ENCODE peak calls at places on chromosomes 16 and 17, in five cellular contexts. One of them, this sample, is unnamed.

GRCh38 chr17:79527286-79527685 is 83.6 kb downstream of the RBFOX3 start:
- DNase-seq in stimulated activated naive CD8-positive, alpha-beta T cell treated with anti-CD3 and anti-CD28 coated beads, Interleukin-15, amount 100 ng/mL, for 72 hours: no peak
- DNase-seq in aorta: no peak
- DNase-seq in AG10803: no peak
- DNase-seq in stimulated activated CD8-positive, alpha-beta memory T cell treated with anti-CD3 and anti-CD28 coated beads, Interleukin-4, amount 100 ng/mL, for 1 hour: no peak
- DNase-seq in this sample: no peak

GRCh38 chr17:336110-337021 is 16.2 kb downstream of the RPH3AL start:
- DNase-seq in AG10803: no peak
- DNase-seq in aorta: peak
- DNase-seq in stimulated activated naive CD8-positive, alpha-beta T cell treated with anti-CD3 and anti-CD28 coated beads, Interleukin-15, amount 100 ng/mL, for 72 hours: no peak
- DNase-seq in stimulated activated CD8-positive, alpha-beta memory T cell treated with anti-CD3 and anti-CD28 coated beads, Interleukin-4, amount 100 ng/mL, for 1 hour: no peak
- DNase-seq in this sample: no peak

GRCh38 chr17:57255776-57256681 is at the start of gene MSI2:
- DNase-seq in stimulated activated naive CD8-positive, alpha-beta T cell treated with anti-CD3 and anti-CD28 coated beads, Interleukin-15, amount 100 ng/mL, for 72 hours: peak
- DNase-seq in aorta: peak
- DNase-seq in AG10803: peak
- DNase-seq in stimulated activated CD8-positive, alpha-beta memory T cell treated with anti-CD3 and anti-CD28 coated beads, Interleukin-4, amount 100 ng/mL, for 1 hour: peak
- DNase-seq in this sample: peak

GRCh38 chr17:63156986-63157385 is 191.0 kb downstream of the TANC2 start:
- DNase-seq in stimulated activated CD8-positive, alpha-beta memory T cell treated with anti-CD3 and anti-CD28 coated beads, Interleukin-4, amount 100 ng/mL, for 1 hour: no peak
- DNase-seq in stimulated activated naive CD8-positive, alpha-beta T cell treated with anti-CD3 and anti-CD28 coated beads, Interleukin-15, amount 100 ng/mL, for 72 hours: no peak
- DNase-seq in aorta: no peak
- DNase-seq in AG10803: no peak
- DNase-seq in this sample: no peak

GRCh38 chr16:48385272-48385953 is at the start of gene SIAH1:
- DNase-seq in stimulated activated naive CD8-positive, alpha-beta T cell treated with anti-CD3 and anti-CD28 coated beads, Interleukin-15, amount 100 ng/mL, for 72 hours: peak
- DNase-seq in stimulated activated CD8-positive, alpha-beta memory T cell treated with anti-CD3 and anti-CD28 coated beads, Interleukin-4, amount 100 ng/mL, for 1 hour: peak
- DNase-seq in aorta: peak
- DNase-seq in AG10803: peak
- DNase-seq in this sample: peak

GRCh38 chr17:3513305-3514035 is 37.7 kb downstream of the ASPA start:
- DNase-seq in stimulated activated naive CD8-positive, alpha-beta T cell treated with anti-CD3 and anti-CD28 coated beads, Interleukin-15, amount 100 ng/mL, for 72 hours: no peak
- DNase-seq in aorta: no peak
- DNase-seq in stimulated activated CD8-positive, alpha-beta memory T cell treated with anti-CD3 and anti-CD28 coated beads, Interleukin-4, amount 100 ng/mL, for 1 hour: no peak
- DNase-seq in AG10803: no peak
- DNase-seq in this sample: no peak

GRCh38 chr17:6427284-6427781 is 7.6 kb downstream of the AIPL1 start:
- DNase-seq in stimulated activated naive CD8-positive, alpha-beta T cell treated with anti-CD3 and anti-CD28 coated beads, Interleukin-15, amount 100 ng/mL, for 72 hours: peak
- DNase-seq in stimulated activated CD8-positive, alpha-beta memory T cell treated with anti-CD3 and anti-CD28 coated beads, Interleukin-4, amount 100 ng/mL, for 1 hour: no peak
- DNase-seq in AG10803: peak
- DNase-seq in aorta: no peak
- DNase-seq in this sample: peak

GRCh38 chr16:29663020-29663828 is at the start of gene SPN:
- DNase-seq in AG10803: no peak
- DNase-seq in stimulated activated CD8-positive, alpha-beta memory T cell treated with anti-CD3 and anti-CD28 coated beads, Interleukin-4, amount 100 ng/mL, for 1 hour: no peak
- DNase-seq in aorta: no peak
- DNase-seq in stimulated activated naive CD8-positive, alpha-beta T cell treated with anti-CD3 and anti-CD28 coated beads, Interleukin-15, amount 100 ng/mL, for 72 hours: peak
- DNase-seq in this sample: no peak

GRCh38 chr17:66636111-66636510 is 198.8 kb upstream of the CACNG5 start:
- DNase-seq in stimulated activated naive CD8-positive, alpha-beta T cell treated with anti-CD3 and anti-CD28 coated beads, Interleukin-15, amount 100 ng/mL, for 72 hours: no peak
- DNase-seq in stimulated activated CD8-positive, alpha-beta memory T cell treated with anti-CD3 and anti-CD28 coated beads, Interleukin-4, amount 100 ng/mL, for 1 hour: no peak
- DNase-seq in AG10803: peak
- DNase-seq in aorta: no peak
- DNase-seq in this sample: peak

GRCh38 chr16:963913-964695 is 6.7 kb downstream of the LMF1 start:
- DNase-seq in stimulated activated naive CD8-positive, alpha-beta T cell treated with anti-CD3 and anti-CD28 coated beads, Interleukin-15, amount 100 ng/mL, for 72 hours: no peak
- DNase-seq in aorta: no peak
- DNase-seq in AG10803: no peak
- DNase-seq in stimulated activated CD8-positive, alpha-beta memory T cell treated with anti-CD3 and anti-CD28 coated beads, Interleukin-4, amount 100 ng/mL, for 1 hour: no peak
- DNase-seq in this sample: no peak

GRCh38 chr17:55545765-55546164 is 34.5 kb upstream of the SMIM36 start:
- DNase-seq in AG10803: no peak
- DNase-seq in stimulated activated naive CD8-positive, alpha-beta T cell treated with anti-CD3 and anti-CD28 coated beads, Interleukin-15, amount 100 ng/mL, for 72 hours: no peak
- DNase-seq in aorta: no peak
- DNase-seq in stimulated activated CD8-positive, alpha-beta memory T cell treated with anti-CD3 and anti-CD28 coated beads, Interleukin-4, amount 100 ng/mL, for 1 hour: no peak
- DNase-seq in this sample: no peak

GRCh38 chr16:5020551-5020950 is 13.2 kb downstream of the NAGPA start:
- DNase-seq in AG10803: no peak
- DNase-seq in aorta: no peak
- DNase-seq in stimulated activated CD8-positive, alpha-beta memory T cell treated with anti-CD3 and anti-CD28 coated beads, Interleukin-4, amount 100 ng/mL, for 1 hour: no peak
- DNase-seq in stimulated activated naive CD8-positive, alpha-beta T cell treated with anti-CD3 and anti-CD28 coated beads, Interleukin-15, amount 100 ng/mL, for 72 hours: no peak
- DNase-seq in this sample: no peak

GRCh38 chr16:81723098-81723723 is 55.9 kb upstream of the PLCG2 start:
- DNase-seq in stimulated activated CD8-positive, alpha-beta memory T cell treated with anti-CD3 and anti-CD28 coated beads, Interleukin-4, amount 100 ng/mL, for 1 hour: no peak
- DNase-seq in aorta: no peak
- DNase-seq in stimulated activated naive CD8-positive, alpha-beta T cell treated with anti-CD3 and anti-CD28 coated beads, Interleukin-15, amount 100 ng/mL, for 72 hours: peak
- DNase-seq in AG10803: peak
- DNase-seq in this sample: peak

GRCh38 chr17:40312893-40313659 is 4.1 kb downstream of the RARA start:
- DNase-seq in AG10803: no peak
- DNase-seq in aorta: no peak
- DNase-seq in stimulated activated CD8-positive, alpha-beta memory T cell treated with anti-CD3 and anti-CD28 coated beads, Interleukin-4, amount 100 ng/mL, for 1 hour: no peak
- DNase-seq in stimulated activated naive CD8-positive, alpha-beta T cell treated with anti-CD3 and anti-CD28 coated beads, Interleukin-15, amount 100 ng/mL, for 72 hours: no peak
- DNase-seq in this sample: no peak

GRCh38 chr17:1643999-1644492 is 1.5 kb downstream of the SCARF1 start:
- DNase-seq in stimulated activated CD8-positive, alpha-beta memory T cell treated with anti-CD3 and anti-CD28 coated beads, Interleukin-4, amount 100 ng/mL, for 1 hour: no peak
- DNase-seq in AG10803: peak
- DNase-seq in stimulated activated naive CD8-positive, alpha-beta T cell treated with anti-CD3 and anti-CD28 coated beads, Interleukin-15, amount 100 ng/mL, for 72 hours: no peak
- DNase-seq in aorta: no peak
- DNase-seq in this sample: peak

GRCh38 chr17:69654981-69655581 is 240.6 kb downstream of the MAP2K6 start:
- DNase-seq in stimulated activated naive CD8-positive, alpha-beta T cell treated with anti-CD3 and anti-CD28 coated beads, Interleukin-15, amount 100 ng/mL, for 72 hours: no peak
- DNase-seq in aorta: no peak
- DNase-seq in stimulated activated CD8-positive, alpha-beta memory T cell treated with anti-CD3 and anti-CD28 coated beads, Interleukin-4, amount 100 ng/mL, for 1 hour: no peak
- DNase-seq in AG10803: peak
- DNase-seq in this sample: peak

GRCh38 chr16:24624102-24624501 is 84.7 kb downstream of the RBBP6 start:
- DNase-seq in aorta: no peak
- DNase-seq in AG10803: no peak
- DNase-seq in stimulated activated CD8-positive, alpha-beta memory T cell treated with anti-CD3 and anti-CD28 coated beads, Interleukin-4, amount 100 ng/mL, for 1 hour: no peak
- DNase-seq in stimulated activated naive CD8-positive, alpha-beta T cell treated with anti-CD3 and anti-CD28 coated beads, Interleukin-15, amount 100 ng/mL, for 72 hours: no peak
- DNase-seq in this sample: no peak

GRCh38 chr16:22763655-22764054 is 50.3 kb upstream of the HS3ST2 start:
- DNase-seq in AG10803: no peak
- DNase-seq in aorta: peak
- DNase-seq in stimulated activated CD8-positive, alpha-beta memory T cell treated with anti-CD3 and anti-CD28 coated beads, Interleukin-4, amount 100 ng/mL, for 1 hour: no peak
- DNase-seq in stimulated activated naive CD8-positive, alpha-beta T cell treated with anti-CD3 and anti-CD28 coated beads, Interleukin-15, amount 100 ng/mL, for 72 hours: no peak
- DNase-seq in this sample: no peak

GRCh38 chr16:82865412-82865811 is 238.6 kb downstream of the CDH13 start:
- DNase-seq in aorta: no peak
- DNase-seq in AG10803: no peak
- DNase-seq in stimulated activated naive CD8-positive, alpha-beta T cell treated with anti-CD3 and anti-CD28 coated beads, Interleukin-15, amount 100 ng/mL, for 72 hours: no peak
- DNase-seq in stimulated activated CD8-positive, alpha-beta memory T cell treated with anti-CD3 and anti-CD28 coated beads, Interleukin-4, amount 100 ng/mL, for 1 hour: no peak
- DNase-seq in this sample: no peak

GRCh38 chr16:80447263-80447662 is 93.5 kb upstream of the DYNLRB2 start:
- DNase-seq in stimulated activated naive CD8-positive, alpha-beta T cell treated with anti-CD3 and anti-CD28 coated beads, Interleukin-15, amount 100 ng/mL, for 72 hours: no peak
- DNase-seq in AG10803: no peak
- DNase-seq in aorta: no peak
- DNase-seq in stimulated activated CD8-positive, alpha-beta memory T cell treated with anti-CD3 and anti-CD28 coated beads, Interleukin-4, amount 100 ng/mL, for 1 hour: no peak
- DNase-seq in this sample: no peak

GRCh38 chr17:50649042-50649908 is 14.6 kb downstream of the ABCC3 start:
- DNase-seq in AG10803: no peak
- DNase-seq in stimulated activated naive CD8-positive, alpha-beta T cell treated with anti-CD3 and anti-CD28 coated beads, Interleukin-15, amount 100 ng/mL, for 72 hours: no peak
- DNase-seq in aorta: no peak
- DNase-seq in stimulated activated CD8-positive, alpha-beta memory T cell treated with anti-CD3 and anti-CD28 coated beads, Interleukin-4, amount 100 ng/mL, for 1 hour: no peak
- DNase-seq in this sample: no peak

GRCh38 chr16:75252049-75252864 is 833 bp upstream of the BCAR1 start:
- DNase-seq in stimulated activated naive CD8-positive, alpha-beta T cell treated with anti-CD3 and anti-CD28 coated beads, Interleukin-15, amount 100 ng/mL, for 72 hours: no peak
- DNase-seq in AG10803: no peak
- DNase-seq in stimulated activated CD8-positive, alpha-beta memory T cell treated with anti-CD3 and anti-CD28 coated beads, Interleukin-4, amount 100 ng/mL, for 1 hour: no peak
- DNase-seq in aorta: peak
- DNase-seq in this sample: no peak

GRCh38 chr16:84806256-84806889 is 13.4 kb upstream of the CRISPLD2 start:
- DNase-seq in AG10803: peak
- DNase-seq in aorta: peak
- DNase-seq in stimulated activated naive CD8-positive, alpha-beta T cell treated with anti-CD3 and anti-CD28 coated beads, Interleukin-15, amount 100 ng/mL, for 72 hours: peak
- DNase-seq in stimulated activated CD8-positive, alpha-beta memory T cell treated with anti-CD3 and anti-CD28 coated beads, Interleukin-4, amount 100 ng/mL, for 1 hour: no peak
- DNase-seq in this sample: peak

GRCh38 chr16:27408012-27408601 is 6.1 kb downstream of the IL21R start:
- DNase-seq in stimulated activated CD8-positive, alpha-beta memory T cell treated with anti-CD3 and anti-CD28 coated beads, Interleukin-4, amount 100 ng/mL, for 1 hour: no peak
- DNase-seq in aorta: no peak
- DNase-seq in stimulated activated naive CD8-positive, alpha-beta T cell treated with anti-CD3 and anti-CD28 coated beads, Interleukin-15, amount 100 ng/mL, for 72 hours: peak
- DNase-seq in AG10803: peak
- DNase-seq in this sample: peak

GRCh38 chr17:78962345-78962983 is 17.3 kb downstream of the LGALS3BP start:
- DNase-seq in stimulated activated CD8-positive, alpha-beta memory T cell treated with anti-CD3 and anti-CD28 coated beads, Interleukin-4, amount 100 ng/mL, for 1 hour: no peak
- DNase-seq in stimulated activated naive CD8-positive, alpha-beta T cell treated with anti-CD3 and anti-CD28 coated beads, Interleukin-15, amount 100 ng/mL, for 72 hours: no peak
- DNase-seq in AG10803: peak
- DNase-seq in aorta: no peak
- DNase-seq in this sample: peak

GRCh38 chr16:26987631-26988030 is 79.1 kb upstream of the C16orf82 start:
- DNase-seq in aorta: no peak
- DNase-seq in AG10803: peak
- DNase-seq in stimulated activated naive CD8-positive, alpha-beta T cell treated with anti-CD3 and anti-CD28 coated beads, Interleukin-15, amount 100 ng/mL, for 72 hours: no peak
- DNase-seq in stimulated activated CD8-positive, alpha-beta memory T cell treated with anti-CD3 and anti-CD28 coated beads, Interleukin-4, amount 100 ng/mL, for 1 hour: no peak
- DNase-seq in this sample: peak

GRCh38 chr16:2950773-2951172 is 13.3 kb upstream of the KREMEN2 start:
- DNase-seq in AG10803: no peak
- DNase-seq in stimulated activated naive CD8-positive, alpha-beta T cell treated with anti-CD3 and anti-CD28 coated beads, Interleukin-15, amount 100 ng/mL, for 72 hours: no peak
- DNase-seq in stimulated activated CD8-positive, alpha-beta memory T cell treated with anti-CD3 and anti-CD28 coated beads, Interleukin-4, amount 100 ng/mL, for 1 hour: no peak
- DNase-seq in aorta: no peak
- DNase-seq in this sample: no peak

GRCh38 chr17:81387235-81388060 is 7.8 kb upstream of the BAHCC1 start:
- DNase-seq in stimulated activated naive CD8-positive, alpha-beta T cell treated with anti-CD3 and anti-CD28 coated beads, Interleukin-15, amount 100 ng/mL, for 72 hours: peak
- DNase-seq in AG10803: peak
- DNase-seq in aorta: peak
- DNase-seq in stimulated activated CD8-positive, alpha-beta memory T cell treated with anti-CD3 and anti-CD28 coated beads, Interleukin-4, amount 100 ng/mL, for 1 hour: no peak
- DNase-seq in this sample: peak

GRCh38 chr17:79819534-79820276 is 19.5 kb downstream of the CBX4 start:
- DNase-seq in stimulated activated CD8-positive, alpha-beta memory T cell treated with anti-CD3 and anti-CD28 coated beads, Interleukin-4, amount 100 ng/mL, for 1 hour: no peak
- DNase-seq in aorta: no peak
- DNase-seq in stimulated activated naive CD8-positive, alpha-beta T cell treated with anti-CD3 and anti-CD28 coated beads, Interleukin-15, amount 100 ng/mL, for 72 hours: no peak
- DNase-seq in AG10803: no peak
- DNase-seq in this sample: no peak

GRCh38 chr16:84791501-84791900 is 28.3 kb upstream of the CRISPLD2 start:
- DNase-seq in stimulated activated naive CD8-positive, alpha-beta T cell treated with anti-CD3 and anti-CD28 coated beads, Interleukin-15, amount 100 ng/mL, for 72 hours: no peak
- DNase-seq in aorta: no peak
- DNase-seq in AG10803: no peak
- DNase-seq in stimulated activated CD8-positive, alpha-beta memory T cell treated with anti-CD3 and anti-CD28 coated beads, Interleukin-4, amount 100 ng/mL, for 1 hour: no peak
- DNase-seq in this sample: no peak

GRCh38 chr17:3907483-3908216 is 8.6 kb downstream of the P2RX1 start:
- DNase-seq in stimulated activated CD8-positive, alpha-beta memory T cell treated with anti-CD3 and anti-CD28 coated beads, Interleukin-4, amount 100 ng/mL, for 1 hour: no peak
- DNase-seq in stimulated activated naive CD8-positive, alpha-beta T cell treated with anti-CD3 and anti-CD28 coated beads, Interleukin-15, amount 100 ng/mL, for 72 hours: no peak
- DNase-seq in AG10803: no peak
- DNase-seq in aorta: no peak
- DNase-seq in this sample: no peak

GRCh38 chr17:47603830-47604229 is 45.9 kb upstream of the KPNB1 start:
- DNase-seq in aorta: no peak
- DNase-seq in stimulated activated naive CD8-positive, alpha-beta T cell treated with anti-CD3 and anti-CD28 coated beads, Interleukin-15, amount 100 ng/mL, for 72 hours: no peak
- DNase-seq in stimulated activated CD8-positive, alpha-beta memory T cell treated with anti-CD3 and anti-CD28 coated beads, Interleukin-4, amount 100 ng/mL, for 1 hour: no peak
- DNase-seq in AG10803: no peak
- DNase-seq in this sample: no peak

GRCh38 chr17:8693328-8693727 is 51.3 kb downstream of the CCDC42 start:
- DNase-seq in stimulated activated naive CD8-positive, alpha-beta T cell treated with anti-CD3 and anti-CD28 coated beads, Interleukin-15, amount 100 ng/mL, for 72 hours: no peak
- DNase-seq in stimulated activated CD8-positive, alpha-beta memory T cell treated with anti-CD3 and anti-CD28 coated beads, Interleukin-4, amount 100 ng/mL, for 1 hour: no peak
- DNase-seq in aorta: no peak
- DNase-seq in AG10803: no peak
- DNase-seq in this sample: no peak

GRCh38 chr16:79081292-79082066 is 519.1 kb downstream of the MAF start:
- DNase-seq in AG10803: no peak
- DNase-seq in stimulated activated naive CD8-positive, alpha-beta T cell treated with anti-CD3 and anti-CD28 coated beads, Interleukin-15, amount 100 ng/mL, for 72 hours: peak
- DNase-seq in stimulated activated CD8-positive, alpha-beta memory T cell treated with anti-CD3 and anti-CD28 coated beads, Interleukin-4, amount 100 ng/mL, for 1 hour: no peak
- DNase-seq in aorta: no peak
- DNase-seq in this sample: no peak

GRCh38 chr16:78930561-78930960 is 670.0 kb downstream of the MAF start:
- DNase-seq in aorta: no peak
- DNase-seq in AG10803: no peak
- DNase-seq in stimulated activated CD8-positive, alpha-beta memory T cell treated with anti-CD3 and anti-CD28 coated beads, Interleukin-4, amount 100 ng/mL, for 1 hour: no peak
- DNase-seq in stimulated activated naive CD8-positive, alpha-beta T cell treated with anti-CD3 and anti-CD28 coated beads, Interleukin-15, amount 100 ng/mL, for 72 hours: no peak
- DNase-seq in this sample: no peak

GRCh38 chr16:20774703-20775362 is 11.0 kb downstream of the ACSM3 start:
- DNase-seq in AG10803: peak
- DNase-seq in aorta: peak
- DNase-seq in stimulated activated naive CD8-positive, alpha-beta T cell treated with anti-CD3 and anti-CD28 coated beads, Interleukin-15, amount 100 ng/mL, for 72 hours: peak
- DNase-seq in stimulated activated CD8-positive, alpha-beta memory T cell treated with anti-CD3 and anti-CD28 coated beads, Interleukin-4, amount 100 ng/mL, for 1 hour: peak
- DNase-seq in this sample: peak

GRCh38 chr17:74325743-74326379 is at the start of gene KIF19:
- DNase-seq in stimulated activated CD8-positive, alpha-beta memory T cell treated with anti-CD3 and anti-CD28 coated beads, Interleukin-4, amount 100 ng/mL, for 1 hour: no peak
- DNase-seq in stimulated activated naive CD8-positive, alpha-beta T cell treated with anti-CD3 and anti-CD28 coated beads, Interleukin-15, amount 100 ng/mL, for 72 hours: peak
- DNase-seq in aorta: no peak
- DNase-seq in AG10803: no peak
- DNase-seq in this sample: no peak

GRCh38 chr17:77363821-77364361 is 223.1 kb downstream of the SEC14L1 start:
- DNase-seq in stimulated activated CD8-positive, alpha-beta memory T cell treated with anti-CD3 and anti-CD28 coated beads, Interleukin-4, amount 100 ng/mL, for 1 hour: no peak
- DNase-seq in aorta: no peak
- DNase-seq in stimulated activated naive CD8-positive, alpha-beta T cell treated with anti-CD3 and anti-CD28 coated beads, Interleukin-15, amount 100 ng/mL, for 72 hours: peak
- DNase-seq in AG10803: no peak
- DNase-seq in this sample: peak

GRCh38 chr17:7081341-7082062 is 1.5 kb upstream of the CLEC10A start:
- DNase-seq in stimulated activated CD8-positive, alpha-beta memory T cell treated with anti-CD3 and anti-CD28 coated beads, Interleukin-4, amount 100 ng/mL, for 1 hour: peak
- DNase-seq in aorta: no peak
- DNase-seq in AG10803: no peak
- DNase-seq in stimulated activated naive CD8-positive, alpha-beta T cell treated with anti-CD3 and anti-CD28 coated beads, Interleukin-15, amount 100 ng/mL, for 72 hours: peak
- DNase-seq in this sample: no peak

GRCh38 chr17:74972107-74972972 is at the start of gene HID1:
- DNase-seq in stimulated activated naive CD8-positive, alpha-beta T cell treated with anti-CD3 and anti-CD28 coated beads, Interleukin-15, amount 100 ng/mL, for 72 hours: peak
- DNase-seq in stimulated activated CD8-positive, alpha-beta memory T cell treated with anti-CD3 and anti-CD28 coated beads, Interleukin-4, amount 100 ng/mL, for 1 hour: peak
- DNase-seq in aorta: peak
- DNase-seq in AG10803: no peak
- DNase-seq in this sample: peak

This sample was measured in EL.